ENCODE peak calls at places on chromosomes 7 and 10, in seven cellular contexts. One of them, this sample, is unnamed. For H3K36me3 and H3K4me1, the result is how much of the 10 kb centered on the place peaks cover.

GRCh38 chr10:69963178-69963834 is 89.3 kb upstream of the MACROH2A2 start:
- DNase-seq in hepatocyte: no peak
- DNase-seq in cardiac muscle cell: no peak
- DNase-seq in body of pancreas: no peak
- DNase-seq in endodermal cell: peak
- DNase-seq in right lobe of liver: no peak
- DNase-seq in heart right ventricle: no peak
- DNase-seq in this sample: no peak

GRCh38 chr7:3655635-3656034 is 354.6 kb downstream of the SDK1 start:
- DNase-seq in hepatocyte: no peak
- DNase-seq in endodermal cell: no peak
- DNase-seq in heart right ventricle: no peak
- DNase-seq in cardiac muscle cell: no peak
- DNase-seq in right lobe of liver: no peak
- DNase-seq in body of pancreas: peak
- DNase-seq in this sample: no peak

GRCh38 chr10:123966896-123967231 is 75.3 kb upstream of the CPXM2 start:
- DNase-seq in heart right ventricle: no peak
- DNase-seq in cardiac muscle cell: no peak
- DNase-seq in endodermal cell: no peak
- DNase-seq in right lobe of liver: no peak
- DNase-seq in body of pancreas: no peak
- DNase-seq in hepatocyte: no peak
- DNase-seq in this sample: no peak

GRCh38 chr10:1809139-1809755 is 71.9 kb upstream of the ADARB2 start:
- DNase-seq in right lobe of liver: no peak
- DNase-seq in endodermal cell: no peak
- DNase-seq in cardiac muscle cell: no peak
- DNase-seq in body of pancreas: no peak
- DNase-seq in hepatocyte: no peak
- DNase-seq in heart right ventricle: no peak
- DNase-seq in this sample: no peak

GRCh38 chr7:137771679-137772078 is 75.1 kb downstream of the DGKI start:
- DNase-seq in heart right ventricle: no peak
- DNase-seq in cardiac muscle cell: no peak
- DNase-seq in right lobe of liver: no peak
- DNase-seq in body of pancreas: no peak
- DNase-seq in hepatocyte: no peak
- DNase-seq in endodermal cell: no peak
- DNase-seq in this sample: no peak

GRCh38 chr7:150826061-150826849 is 25.7 kb downstream of the TMEM176A start:
- DNase-seq in cardiac muscle cell: no peak
- DNase-seq in heart right ventricle: peak
- DNase-seq in hepatocyte: no peak
- DNase-seq in right lobe of liver: peak
- DNase-seq in endodermal cell: no peak
- DNase-seq in body of pancreas: no peak
- DNase-seq in this sample: no peak

GRCh38 chr7:43646603-43647313 is 63.9 kb downstream of the STK17A start:
- DNase-seq in right lobe of liver: no peak
- DNase-seq in body of pancreas: no peak
- DNase-seq in hepatocyte: no peak
- DNase-seq in endodermal cell: no peak
- DNase-seq in heart right ventricle: no peak
- DNase-seq in cardiac muscle cell: peak
- DNase-seq in this sample: no peak

GRCh38 chr10:110858297-110858934 is 13.3 kb upstream of the PDCD4 start:
- DNase-seq in hepatocyte: no peak
- DNase-seq in body of pancreas: no peak
- DNase-seq in cardiac muscle cell: no peak
- DNase-seq in right lobe of liver: no peak
- DNase-seq in endodermal cell: peak
- DNase-seq in heart right ventricle: no peak
- DNase-seq in this sample: no peak

GRCh38 chr10:132551093-132551807 is 13.7 kb downstream of the INPP5A start:
- DNase-seq in body of pancreas: no peak
- DNase-seq in hepatocyte: no peak
- DNase-seq in endodermal cell: peak
- DNase-seq in right lobe of liver: peak
- DNase-seq in cardiac muscle cell: no peak
- DNase-seq in heart right ventricle: peak
- DNase-seq in this sample: no peak

GRCh38 chr7:44145969-44146897 is 5.1 kb upstream of the MYL7 start:
- DNase-seq in hepatocyte: peak
- DNase-seq in endodermal cell: peak
- DNase-seq in cardiac muscle cell: peak
- DNase-seq in body of pancreas: peak
- DNase-seq in heart right ventricle: peak
- DNase-seq in right lobe of liver: no peak
- DNase-seq in this sample: peak

GRCh38 chr7:108045154-108045553 is 42.2 kb upstream of the LAMB1 start:
- DNase-seq in heart right ventricle: no peak
- DNase-seq in endodermal cell: no peak
- DNase-seq in body of pancreas: no peak
- DNase-seq in hepatocyte: peak
- DNase-seq in right lobe of liver: no peak
- DNase-seq in cardiac muscle cell: no peak
- DNase-seq in this sample: no peak

GRCh38 chr7:135128931-135129330 is 18.9 kb upstream of the TMEM140 start:
- DNase-seq in heart right ventricle: no peak
- DNase-seq in cardiac muscle cell: no peak
- DNase-seq in hepatocyte: no peak
- DNase-seq in endodermal cell: peak
- DNase-seq in body of pancreas: no peak
- DNase-seq in right lobe of liver: no peak
- DNase-seq in this sample: no peak

GRCh38 chr7:50497068-50497642 is 47.0 kb upstream of the FIGNL1 start:
- DNase-seq in heart right ventricle: no peak
- DNase-seq in hepatocyte: peak
- DNase-seq in right lobe of liver: peak
- DNase-seq in cardiac muscle cell: no peak
- DNase-seq in body of pancreas: no peak
- DNase-seq in endodermal cell: no peak
- DNase-seq in this sample: no peak

GRCh38 chr7:50499092-50499491 is 48.9 kb upstream of the FIGNL1 start:
- DNase-seq in hepatocyte: no peak
- DNase-seq in heart right ventricle: no peak
- DNase-seq in endodermal cell: no peak
- DNase-seq in cardiac muscle cell: no peak
- DNase-seq in body of pancreas: no peak
- DNase-seq in right lobe of liver: peak
- DNase-seq in this sample: no peak

GRCh38 chr7:50495746-50496145 is 45.6 kb upstream of the FIGNL1 start:
- DNase-seq in body of pancreas: no peak
- DNase-seq in endodermal cell: no peak
- DNase-seq in right lobe of liver: no peak
- DNase-seq in hepatocyte: no peak
- DNase-seq in cardiac muscle cell: no peak
- DNase-seq in heart right ventricle: no peak
- DNase-seq in this sample: no peak

GRCh38 chr7:50497968-50498367 is 47.8 kb upstream of the FIGNL1 start:
- DNase-seq in right lobe of liver: no peak
- DNase-seq in body of pancreas: peak
- DNase-seq in heart right ventricle: no peak
- DNase-seq in cardiac muscle cell: no peak
- DNase-seq in hepatocyte: no peak
- DNase-seq in endodermal cell: no peak
- DNase-seq in this sample: no peak

DNA sequence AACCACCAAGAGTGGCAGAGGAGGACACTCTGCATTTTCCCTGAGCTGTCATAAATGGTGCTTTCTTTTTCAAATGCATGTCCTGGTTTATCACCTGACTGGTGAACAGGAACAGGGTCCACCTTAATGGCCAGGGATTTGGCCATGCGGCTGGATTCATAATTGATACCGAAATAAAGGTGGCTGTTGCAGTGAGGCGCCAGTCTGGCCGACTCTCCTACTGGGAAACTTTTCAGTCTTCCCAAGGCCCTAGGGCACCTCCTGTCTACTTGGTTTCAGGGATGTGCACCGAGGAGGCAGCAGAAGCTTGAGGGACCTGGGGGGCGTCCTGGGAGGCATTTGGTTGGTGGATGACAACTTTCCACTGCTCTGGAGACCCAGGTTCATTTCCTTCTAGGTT is 46.4 kb upstream of the FIGNL1 start:
- DNase-seq in heart right ventricle: no peak
- DNase-seq in body of pancreas: no peak
- DNase-seq in right lobe of liver: peak
- DNase-seq in endodermal cell: no peak
- DNase-seq in hepatocyte: no peak
- DNase-seq in cardiac muscle cell: no peak
- DNase-seq in this sample: no peak
- H3K36me3 ChIP-seq in heart right ventricle: under half
- H3K36me3 ChIP-seq in body of pancreas: under half
- H3K36me3 ChIP-seq in right lobe of liver: under half
- H3K36me3 ChIP-seq in endodermal cell: under half
- H3K36me3 ChIP-seq in hepatocyte: under half
- H3K36me3 ChIP-seq in cardiac muscle cell: under half
- H3K36me3 ChIP-seq in this sample: under half

GRCh38 chr7:149814494-149814893 is 23.7 kb upstream of the ZNF862 start:
- DNase-seq in heart right ventricle: no peak
- DNase-seq in cardiac muscle cell: no peak
- DNase-seq in body of pancreas: no peak
- DNase-seq in right lobe of liver: no peak
- DNase-seq in endodermal cell: no peak
- DNase-seq in hepatocyte: no peak
- DNase-seq in this sample: no peak
- H3K4me1 ChIP-seq in heart right ventricle: under half
- H3K4me1 ChIP-seq in cardiac muscle cell: under half
- H3K4me1 ChIP-seq in body of pancreas: under half
- H3K4me1 ChIP-seq in right lobe of liver: under half
- H3K4me1 ChIP-seq in endodermal cell: under half
- H3K4me1 ChIP-seq in hepatocyte: under half
- H3K4me1 ChIP-seq in this sample: under half

GRCh38 chr7:16609842-16610450 is 35.6 kb downstream of the ANKMY2 start:
- DNase-seq in hepatocyte: peak
- DNase-seq in right lobe of liver: no peak
- DNase-seq in heart right ventricle: no peak
- DNase-seq in body of pancreas: no peak
- DNase-seq in cardiac muscle cell: no peak
- DNase-seq in endodermal cell: no peak
- DNase-seq in this sample: no peak
- H3K27ac ChIP-seq in hepatocyte: peak
- H3K27ac ChIP-seq in right lobe of liver: no peak
- H3K27ac ChIP-seq in heart right ventricle: no peak
- H3K27ac ChIP-seq in body of pancreas: no peak
- H3K27ac ChIP-seq in cardiac muscle cell: no peak
- H3K27ac ChIP-seq in endodermal cell: no peak
- H3K27ac ChIP-seq in this sample: no peak

DNA sequence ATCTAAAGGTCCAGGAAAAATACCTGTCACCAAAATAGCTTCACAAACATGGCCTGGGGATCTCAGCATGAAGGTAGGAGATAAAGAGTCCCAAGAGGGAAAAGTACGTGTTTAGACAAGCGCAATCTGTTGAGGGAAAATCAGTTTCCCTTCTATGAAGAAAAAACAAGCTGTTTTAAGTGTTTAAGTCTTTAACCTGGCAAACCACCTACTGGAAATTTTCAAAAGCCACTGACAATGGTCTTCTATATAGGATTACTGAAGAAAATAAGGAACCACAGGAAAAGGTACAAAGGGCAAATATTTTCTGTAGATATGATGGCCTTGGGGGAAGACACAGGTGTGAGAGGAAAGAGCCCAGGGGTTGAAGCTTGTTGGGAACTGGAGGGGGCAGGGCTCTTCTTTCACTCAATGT is 21.2 kb downstream of the ALDH18A1 start:
- DNase-seq in heart right ventricle: no peak
- DNase-seq in body of pancreas: no peak
- DNase-seq in endodermal cell: no peak
- DNase-seq in hepatocyte: peak
- DNase-seq in cardiac muscle cell: no peak
- DNase-seq in right lobe of liver: no peak
- DNase-seq in this sample: no peak
- H3K36me3 ChIP-seq in heart right ventricle: half or more
- H3K36me3 ChIP-seq in body of pancreas: under half
- H3K36me3 ChIP-seq in endodermal cell: half or more
- H3K36me3 ChIP-seq in hepatocyte: under half
- H3K36me3 ChIP-seq in cardiac muscle cell: half or more
- H3K36me3 ChIP-seq in right lobe of liver: under half
- H3K36me3 ChIP-seq in this sample: under half